ENCODE peak calls at places on chromosome 15, in eight cellular contexts. N is NCI-H1417; J is naive thymus-derived CD8-positive, alpha-beta T cell; T is cardiac fibroblast; A is CD8-positive, alpha-beta memory T cell; Z is Peyer's patch; B is RWPE1; U is GM13977. Y is an unnamed sample.

GRCh38 chr15:43934480-43934879 is 107.7 kb downstream of the WDR76 start:
- DNase-seq in B (no peak), N (no peak), Z (no peak), U (no peak), A (no peak), T (no peak), J (no peak), Y (no peak)

GRCh38 chr15:33425149-33425548 is 114.4 kb downstream of the RYR3 start:
- DNase-seq in B (peak; percentile 60), J (no peak), A (no peak), U (no peak), T (peak; percentile 12), Z (no peak), N (no peak), Y (no peak)

GRCh38 chr15:100167884-100168375 is 173.8 kb downstream of the ADAMTS17 start:
- DNase-seq in B (no peak), Z (no peak), N (no peak), U (no peak), T (no peak), A (no peak), J (no peak), Y (no peak)

GRCh38 chr15:25186411-25186810 is 231.6 kb downstream of the SNRPN start:
- DNase-seq in T (no peak), N (no peak), B (no peak), J (no peak), A (no peak), Z (no peak), U (no peak), Y (peak; percentile 64)

GRCh38 chr15:68447976-68448755 is 16.2 kb upstream of the ITGA11 start:
- DNase-seq in U (no peak), N (no peak), J (no peak), A (no peak), B (no peak), Z (no peak), T (no peak), Y (no peak)

GRCh38 chr15:35867371-35867770 is 321.4 kb upstream of the DPH6 start:
- DNase-seq in Z (no peak), U (no peak), J (no peak), B (no peak), T (no peak), N (no peak), A (no peak), Y (no peak)

GRCh38 chr15:69297642-69298353 is 914 bp upstream of the PAQR5 start:
- DNase-seq in T (no peak), U (no peak), B (no peak), A (no peak), Z (no peak), J (no peak), N (no peak), Y (no peak)

GRCh38 chr15:100318880-100319279 is 22.9 kb downstream of the ADAMTS17 start:
- DNase-seq in T (no peak), A (no peak), J (no peak), N (no peak), B (peak; percentile 30), U (no peak), Z (no peak), Y (no peak)

GRCh38 chr15:82875411-82876003 is 66.1 kb downstream of the WHAMM start:
- DNase-seq in N (no peak), U (no peak), A (no peak), B (peak; percentile 21), T (peak; percentile 64), Z (no peak), J (no peak), Y (no peak)

GRCh38 chr15:45149060-45149459 is 19.3 kb downstream of the DUOX1 start:
- DNase-seq in Z (no peak), N (no peak), U (no peak), B (no peak), J (no peak), T (no peak), A (no peak), Y (no peak)

GRCh38 chr15:83871808-83872559 is 218.1 kb downstream of the ADAMTSL3 start:
- DNase-seq in B (peak; percentile 63), U (peak; percentile 23), Z (no peak), N (no peak), T (peak; percentile 80), J (no peak), A (no peak), Y (no peak)

GRCh38 chr15:25777047-25777446 is 86.1 kb downstream of the ATP10A start:
- DNase-seq in N (no peak), A (no peak), B (no peak), T (no peak), J (no peak), U (no peak), Z (no peak), Y (no peak)

GRCh38 chr15:75359537-75360250 is 8.7 kb downstream of the MAN2C1 start:
- DNase-seq in B (no peak), N (no peak), Z (peak; percentile 40), U (no peak), T (no peak), A (no peak), J (no peak), Y (no peak)

GRCh38 chr15:40782609-40783227 is 12.9 kb downstream of the C15orf62 start:
- DNase-seq in A (peak; percentile 73), B (peak; percentile 74), U (peak; percentile 77), T (peak; percentile 27), N (peak; percentile 47), J (peak; percentile 72), Z (peak; percentile 92), Y (peak; percentile 94)